ENCODE peak calls at places on chromosomes 2 and 18, in five cellular contexts. U is stimulated activated CD4-positive, alpha-beta T cell treated with anti-CD3 and anti-CD28 coated beads, Interleukin-12 subunit alpha, Interleukin-12 subunit beta, amount 100 ng/mL, for 48 hours; Q is posterior cingulate gyrus; J is B cell; I is NCI-H82. N is an unnamed sample.

GRCh38 chr2:168640039-168640438 is 162.4 kb upstream of the NOSTRIN start:
- DNase-seq in Q (no peak), I (no peak), J (no peak), U (no peak), N (no peak)

GRCh38 chr18:6747646-6748045 is 18.1 kb downstream of the ARHGAP28 start:
- DNase-seq in I (no peak), Q (no peak), U (no peak), J (no peak), N (peak)

GRCh38 chr2:102114851-102115497 is 27.6 kb upstream of the IL1R1 start:
- DNase-seq in Q (no peak), U (no peak), I (no peak), J (no peak), N (no peak)

GRCh38 chr2:65918760-65919187 is 486.4 kb upstream of the SPRED2 start:
- DNase-seq in Q (no peak), J (no peak), U (no peak), I (peak), N (no peak)

GRCh38 chr18:34548120-34548972 is 161.8 kb upstream of the DTNA start:
- DNase-seq in I (no peak), J (no peak), U (no peak), Q (no peak), N (no peak)

GRCh38 chr2:179443175-179443574 is 178.5 kb upstream of the SESTD1 start:
- DNase-seq in J (no peak), Q (no peak), I (no peak), U (no peak), N (no peak)

GRCh38 chr2:240820607-240821428 is 799 bp upstream of the KIF1A start:
- DNase-seq in J (no peak), U (no peak), Q (peak), I (peak), N (no peak)

GRCh38 chr2:85134255-85135065 is 1.3 kb downstream of the TCF7L1 start:
- DNase-seq in J (peak), Q (no peak), I (peak), U (no peak), N (no peak)

GRCh38 chr2:68653538-68653982 is 10.2 kb downstream of the PROKR1 start:
- DNase-seq in Q (no peak), U (peak), I (no peak), J (no peak), N (no peak)

GRCh38 chr18:47100214-47100831 is 50.0 kb downstream of the HDHD2 start:
- DNase-seq in Q (peak), I (peak), U (peak), J (peak), N (peak)

GRCh38 chr18:69866250-69866649 is 81.4 kb downstream of the CD226 start:
- DNase-seq in I (no peak), Q (no peak), U (no peak), J (no peak), N (no peak)

GRCh38 chr2:105691942-105692341 is 52.8 kb upstream of the NCK2 start:
- DNase-seq in U (no peak), I (no peak), J (peak), Q (no peak), N (no peak)

GRCh38 chr2:109457366-109457765 is 156.4 kb downstream of the SEPTIN10 start:
- DNase-seq in J (no peak), Q (no peak), U (no peak), I (peak), N (no peak)

GRCh38 chr2:97957432-97958183 is 38.1 kb downstream of the TMEM131 start:
- DNase-seq in Q (no peak), I (no peak), U (no peak), J (peak), N (no peak)

GRCh38 chr2:143426296-143426695 is 297.1 kb downstream of the ARHGAP15 start:
- DNase-seq in U (no peak), Q (no peak), I (no peak), J (no peak), N (peak)

GRCh38 chr2:100397117-100397860 is 20.2 kb downstream of the CHST10 start:
- DNase-seq in J (no peak), U (no peak), I (no peak), Q (no peak), N (no peak)

GRCh38 chr2:214226061-214226460 is 184.8 kb upstream of the VWC2L start:
- DNase-seq in I (no peak), U (no peak), J (no peak), Q (no peak), N (no peak)

GRCh38 chr2:16441431-16441830 is 224.2 kb downstream of the CYRIA start:
- DNase-seq in J (no peak), U (no peak), I (no peak), Q (no peak), N (no peak)

GRCh38 chr2:152497481-152498052 is 162.6 kb downstream of the FMNL2 start:
- DNase-seq in U (no peak), Q (no peak), I (no peak), J (no peak), N (no peak)

N was measured in GM04504.